ENCODE peak calls at places on chromosomes 11 and 22, in eight cellular contexts. One of them, this sample, is unnamed. For H3K4me1 and H3K9me3, the result is how much of the 10 kb centered on the place peaks cover.

GRCh38 chr22:43404673-43405385 is 7.0 kb upstream of the MPPED1 start:
- DNase-seq in transverse colon: no peak
- DNase-seq in pancreas: no peak
- DNase-seq in mesenchymal stem cell: no peak
- DNase-seq in upper lobe of right lung: no peak
- DNase-seq in mammary epithelial cell: peak
- DNase-seq in body of pancreas: no peak
- DNase-seq in left lung: no peak
- DNase-seq in this sample: no peak

GRCh38 chr22:44595841-44596341 is 97.9 kb upstream of the RTL6 start:
- DNase-seq in transverse colon: no peak
- DNase-seq in pancreas: no peak
- DNase-seq in mesenchymal stem cell: peak
- DNase-seq in upper lobe of right lung: no peak
- DNase-seq in mammary epithelial cell: no peak
- DNase-seq in body of pancreas: no peak
- DNase-seq in left lung: no peak
- DNase-seq in this sample: no peak

GRCh38 chr22:46068908-46069481 is 81.3 kb upstream of the PPARA start:
- DNase-seq in transverse colon: peak
- DNase-seq in pancreas: peak
- DNase-seq in mesenchymal stem cell: peak
- DNase-seq in upper lobe of right lung: peak
- DNase-seq in mammary epithelial cell: peak
- DNase-seq in body of pancreas: peak
- DNase-seq in left lung: peak
- DNase-seq in this sample: no peak

GRCh38 chr11:88680806-88681205 is 343.3 kb upstream of the CTSC start:
- DNase-seq in transverse colon: no peak
- DNase-seq in pancreas: no peak
- DNase-seq in mesenchymal stem cell: no peak
- DNase-seq in upper lobe of right lung: no peak
- DNase-seq in mammary epithelial cell: peak
- DNase-seq in body of pancreas: no peak
- DNase-seq in left lung: no peak
- DNase-seq in this sample: no peak

GRCh38 chr11:11985954-11986949 is 22.2 kb downstream of the DKK3 start:
- DNase-seq in transverse colon: no peak
- DNase-seq in pancreas: no peak
- DNase-seq in mesenchymal stem cell: no peak
- DNase-seq in upper lobe of right lung: peak
- DNase-seq in mammary epithelial cell: no peak
- DNase-seq in body of pancreas: no peak
- DNase-seq in left lung: no peak
- DNase-seq in this sample: peak

GRCh38 chr11:70409871-70410270 is 11.5 kb downstream of the CTTN start:
- DNase-seq in transverse colon: no peak
- DNase-seq in pancreas: no peak
- DNase-seq in mesenchymal stem cell: no peak
- DNase-seq in upper lobe of right lung: no peak
- DNase-seq in mammary epithelial cell: no peak
- DNase-seq in body of pancreas: no peak
- DNase-seq in left lung: no peak
- DNase-seq in this sample: no peak

GRCh38 chr11:79147731-79148130 is 293.1 kb downstream of the TENM4 start:
- DNase-seq in transverse colon: no peak
- DNase-seq in pancreas: no peak
- DNase-seq in mesenchymal stem cell: no peak
- DNase-seq in upper lobe of right lung: no peak
- DNase-seq in mammary epithelial cell: no peak
- DNase-seq in body of pancreas: no peak
- DNase-seq in left lung: no peak
- DNase-seq in this sample: peak

GRCh38 chr11:79046365-79046764 is 394.5 kb downstream of the TENM4 start:
- DNase-seq in transverse colon: no peak
- DNase-seq in pancreas: no peak
- DNase-seq in mesenchymal stem cell: no peak
- DNase-seq in upper lobe of right lung: no peak
- DNase-seq in mammary epithelial cell: no peak
- DNase-seq in body of pancreas: no peak
- DNase-seq in left lung: no peak
- DNase-seq in this sample: no peak

GRCh38 chr11:72070486-72070885 is 9.9 kb downstream of the NUMA1 start:
- DNase-seq in transverse colon: no peak
- DNase-seq in pancreas: no peak
- DNase-seq in mesenchymal stem cell: no peak
- DNase-seq in upper lobe of right lung: no peak
- DNase-seq in mammary epithelial cell: no peak
- DNase-seq in body of pancreas: no peak
- DNase-seq in left lung: no peak
- DNase-seq in this sample: no peak

GRCh38 chr11:31325162-31325561 is 44.4 kb downstream of the DCDC1 start:
- DNase-seq in transverse colon: no peak
- DNase-seq in pancreas: no peak
- DNase-seq in mesenchymal stem cell: peak
- DNase-seq in upper lobe of right lung: no peak
- DNase-seq in mammary epithelial cell: peak
- DNase-seq in body of pancreas: no peak
- DNase-seq in left lung: no peak
- DNase-seq in this sample: no peak

GRCh38 chr11:101617735-101618332 is 34.0 kb upstream of the TRPC6 start:
- DNase-seq in transverse colon: no peak
- DNase-seq in pancreas: no peak
- DNase-seq in mesenchymal stem cell: no peak
- DNase-seq in upper lobe of right lung: no peak
- DNase-seq in mammary epithelial cell: peak
- DNase-seq in body of pancreas: no peak
- DNase-seq in left lung: no peak
- DNase-seq in this sample: peak

GRCh38 chr22:50522806-50523438 is 2.5 kb downstream of the SCO2 start:
- DNase-seq in transverse colon: no peak
- DNase-seq in pancreas: no peak
- DNase-seq in mesenchymal stem cell: no peak
- DNase-seq in upper lobe of right lung: no peak
- DNase-seq in mammary epithelial cell: no peak
- DNase-seq in body of pancreas: no peak
- DNase-seq in left lung: peak
- DNase-seq in this sample: no peak

GRCh38 chr11:46918087-46918751 is at the start of gene LRP4:
- DNase-seq in transverse colon: peak
- DNase-seq in pancreas: peak
- DNase-seq in mesenchymal stem cell: peak
- DNase-seq in upper lobe of right lung: no peak
- DNase-seq in mammary epithelial cell: no peak
- DNase-seq in body of pancreas: peak
- DNase-seq in left lung: peak
- DNase-seq in this sample: peak

GRCh38 chr22:42468841-42469240 is 36.6 kb upstream of the NFAM1 start:
- DNase-seq in transverse colon: no peak
- DNase-seq in pancreas: no peak
- DNase-seq in mesenchymal stem cell: peak
- DNase-seq in upper lobe of right lung: no peak
- DNase-seq in mammary epithelial cell: peak
- DNase-seq in body of pancreas: no peak
- DNase-seq in left lung: no peak
- DNase-seq in this sample: no peak

GRCh38 chr22:31619611-31620300 is 42.3 kb downstream of the PISD start:
- DNase-seq in transverse colon: no peak
- DNase-seq in pancreas: no peak
- DNase-seq in mesenchymal stem cell: no peak
- DNase-seq in upper lobe of right lung: no peak
- DNase-seq in mammary epithelial cell: no peak
- DNase-seq in body of pancreas: no peak
- DNase-seq in left lung: no peak
- DNase-seq in this sample: no peak

GRCh38 chr11:32213223-32213622 is 122.3 kb downstream of the RCN1 start:
- DNase-seq in transverse colon: no peak
- DNase-seq in pancreas: no peak
- DNase-seq in mesenchymal stem cell: peak
- DNase-seq in upper lobe of right lung: no peak
- DNase-seq in mammary epithelial cell: peak
- DNase-seq in body of pancreas: no peak
- DNase-seq in left lung: no peak
- DNase-seq in this sample: no peak

GRCh38 chr11:93481279-93481678 is 61.9 kb downstream of the SMCO4 start:
- DNase-seq in transverse colon: peak
- DNase-seq in pancreas: no peak
- DNase-seq in mesenchymal stem cell: no peak
- DNase-seq in upper lobe of right lung: no peak
- DNase-seq in mammary epithelial cell: no peak
- DNase-seq in body of pancreas: no peak
- DNase-seq in left lung: no peak
- DNase-seq in this sample: no peak

GRCh38 chr11:3161309-3161708 is 3.8 kb downstream of the OSBPL5 start:
- DNase-seq in transverse colon: peak
- DNase-seq in pancreas: no peak
- DNase-seq in mesenchymal stem cell: peak
- DNase-seq in upper lobe of right lung: peak
- DNase-seq in mammary epithelial cell: no peak
- DNase-seq in body of pancreas: no peak
- DNase-seq in left lung: peak
- DNase-seq in this sample: no peak

GRCh38 chr22:39240841-39241631 is 3.7 kb downstream of the PDGFB start:
- DNase-seq in transverse colon: peak
- DNase-seq in pancreas: peak
- DNase-seq in mesenchymal stem cell: peak
- DNase-seq in upper lobe of right lung: no peak
- DNase-seq in mammary epithelial cell: peak
- DNase-seq in body of pancreas: peak
- DNase-seq in left lung: peak
- DNase-seq in this sample: no peak

GRCh38 chr22:17870408-17870807 is 96.1 kb upstream of the BID start:
- DNase-seq in transverse colon: peak
- DNase-seq in pancreas: no peak
- DNase-seq in mesenchymal stem cell: no peak
- DNase-seq in upper lobe of right lung: no peak
- DNase-seq in mammary epithelial cell: no peak
- DNase-seq in body of pancreas: no peak
- DNase-seq in left lung: no peak
- DNase-seq in this sample: no peak

GRCh38 chr22:37295213-37295886 is 13.0 kb downstream of the CYTH4 start:
- DNase-seq in transverse colon: no peak
- DNase-seq in pancreas: no peak
- DNase-seq in mesenchymal stem cell: no peak
- DNase-seq in upper lobe of right lung: no peak
- DNase-seq in mammary epithelial cell: no peak
- DNase-seq in body of pancreas: no peak
- DNase-seq in left lung: peak
- DNase-seq in this sample: no peak

GRCh38 chr22:19231986-19232385 is 53.5 kb upstream of the SLC25A1 start:
- DNase-seq in transverse colon: no peak
- DNase-seq in pancreas: no peak
- DNase-seq in mesenchymal stem cell: no peak
- DNase-seq in upper lobe of right lung: no peak
- DNase-seq in mammary epithelial cell: no peak
- DNase-seq in body of pancreas: no peak
- DNase-seq in left lung: no peak
- DNase-seq in this sample: no peak

GRCh38 chr11:43298397-43298796 is 13.4 kb upstream of the API5 start:
- DNase-seq in transverse colon: no peak
- DNase-seq in pancreas: no peak
- DNase-seq in mesenchymal stem cell: no peak
- DNase-seq in upper lobe of right lung: no peak
- DNase-seq in mammary epithelial cell: no peak
- DNase-seq in body of pancreas: no peak
- DNase-seq in left lung: no peak
- DNase-seq in this sample: no peak
- H3K4me1 ChIP-seq in transverse colon: under half
- H3K4me1 ChIP-seq in pancreas: under half
- H3K4me1 ChIP-seq in mesenchymal stem cell: under half
- H3K4me1 ChIP-seq in upper lobe of right lung: under half
- H3K4me1 ChIP-seq in mammary epithelial cell: under half
- H3K4me1 ChIP-seq in body of pancreas: under half
- H3K4me1 ChIP-seq in left lung: under half
- H3K4me1 ChIP-seq in this sample: under half

DNA sequence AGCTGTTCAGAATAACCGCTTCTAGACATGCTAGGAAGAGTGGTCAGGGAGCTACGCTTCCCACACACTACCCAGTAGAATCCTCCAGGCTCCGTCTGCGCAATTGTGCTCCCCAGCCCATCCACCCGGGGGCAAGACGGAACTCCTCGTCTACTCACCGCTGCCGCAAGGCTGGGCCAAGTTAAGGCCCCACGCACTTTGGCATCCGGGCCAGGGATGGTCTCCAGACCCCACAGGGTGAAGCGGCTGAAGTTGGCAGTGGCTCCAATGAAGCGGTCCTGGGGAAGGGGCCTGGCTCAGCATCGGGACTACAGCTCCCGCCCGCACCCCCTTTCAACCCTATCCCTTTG is 736 bp downstream of the RNASEH2C start:
- DNase-seq in transverse colon: no peak
- DNase-seq in pancreas: peak
- DNase-seq in mesenchymal stem cell: peak
- DNase-seq in upper lobe of right lung: peak
- DNase-seq in mammary epithelial cell: peak
- DNase-seq in body of pancreas: no peak
- DNase-seq in left lung: no peak
- DNase-seq in this sample: no peak
- H3K27ac ChIP-seq in transverse colon: peak
- H3K27ac ChIP-seq in pancreas: peak
- H3K27ac ChIP-seq in mesenchymal stem cell: peak
- H3K27ac ChIP-seq in upper lobe of right lung: peak
- H3K27ac ChIP-seq in mammary epithelial cell: peak
- H3K27ac ChIP-seq in body of pancreas: peak
- H3K27ac ChIP-seq in left lung: peak
- H3K27ac ChIP-seq in this sample: no peak

DNA sequence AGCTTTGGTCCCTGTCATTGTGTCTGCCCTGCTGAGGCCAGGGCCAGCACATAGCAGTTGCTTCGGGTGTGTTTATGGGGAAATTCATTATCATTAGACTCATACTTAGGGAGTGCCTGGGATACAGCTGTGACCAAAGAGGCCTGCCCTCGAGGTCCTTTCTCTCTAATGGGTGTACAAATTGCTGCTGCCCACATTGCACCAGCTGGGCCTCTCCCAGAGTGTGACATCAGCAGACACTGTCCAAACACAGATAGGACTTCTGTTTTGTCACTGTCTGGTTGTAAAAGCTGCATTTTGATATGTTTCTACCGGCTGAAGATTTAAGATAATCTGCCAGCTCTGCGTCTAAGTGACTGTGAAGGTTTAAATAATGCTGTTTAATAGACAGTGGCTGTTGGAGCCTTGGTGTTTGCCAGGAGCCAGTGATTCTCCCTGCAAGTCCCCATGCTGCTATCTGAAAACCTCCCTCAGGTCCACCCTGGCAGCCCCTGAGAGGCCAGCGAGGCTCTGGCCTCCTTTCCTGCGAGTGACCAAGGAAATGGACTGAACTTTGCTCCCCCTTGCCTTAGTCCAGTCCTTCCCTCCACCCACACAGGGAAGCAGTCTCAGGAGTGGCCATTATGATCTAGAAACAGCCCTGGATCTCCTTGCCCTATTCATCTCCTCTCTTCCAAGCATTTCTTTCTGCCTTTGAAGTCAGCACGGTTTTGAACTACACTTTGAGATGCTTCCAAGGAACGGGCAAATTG is 505.3 kb downstream of the TBC1D22A start:
- DNase-seq in transverse colon: no peak
- DNase-seq in pancreas: peak
- DNase-seq in mesenchymal stem cell: no peak
- DNase-seq in upper lobe of right lung: peak
- DNase-seq in mammary epithelial cell: no peak
- DNase-seq in body of pancreas: peak
- DNase-seq in left lung: no peak
- DNase-seq in this sample: no peak
- H3K9me3 ChIP-seq in transverse colon: under half
- H3K9me3 ChIP-seq in pancreas: under half
- H3K9me3 ChIP-seq in mesenchymal stem cell: under half
- H3K9me3 ChIP-seq in upper lobe of right lung: under half
- H3K9me3 ChIP-seq in mammary epithelial cell: under half
- H3K9me3 ChIP-seq in body of pancreas: under half
- H3K9me3 ChIP-seq in left lung: under half
- H3K9me3 ChIP-seq in this sample: half or more

GRCh38 chr11:61700720-61701119 is 20.5 kb downstream of the DAGLA start:
- DNase-seq in transverse colon: no peak
- DNase-seq in pancreas: no peak
- DNase-seq in mesenchymal stem cell: no peak
- DNase-seq in upper lobe of right lung: no peak
- DNase-seq in mammary epithelial cell: peak
- DNase-seq in body of pancreas: no peak
- DNase-seq in left lung: no peak
- DNase-seq in this sample: no peak
- H3K4me1 ChIP-seq in transverse colon: half or more
- H3K4me1 ChIP-seq in pancreas: half or more
- H3K4me1 ChIP-seq in mesenchymal stem cell: half or more
- H3K4me1 ChIP-seq in upper lobe of right lung: under half
- H3K4me1 ChIP-seq in mammary epithelial cell: half or more
- H3K4me1 ChIP-seq in body of pancreas: half or more
- H3K4me1 ChIP-seq in left lung: half or more
- H3K4me1 ChIP-seq in this sample: under half

This sample was measured in endodermal cell.